ENCODE peak calls at places on chromosomes 2 and 18, in four cellular contexts. Y is HL-60, T is K562, X is GM12878. Q is an unnamed sample.

GRCh38 chr2:159256159-159256558 is 30.3 kb downstream of the WDSUB1 start:
- DNase-seq in Y (no peak), T (no peak), X (no peak), Q (no peak)

GRCh38 chr2:70710276-70710675 is 57.7 kb downstream of the ADD2 start:
- DNase-seq in Y (no peak), X (no peak), T (no peak), Q (no peak)

GRCh38 chr2:46072146-46072820 is 224.9 kb upstream of the EPAS1 start:
- DNase-seq in X (no peak), Y (no peak), T (no peak), Q (no peak)

GRCh38 chr18:55982992-55983391 is 395.0 kb upstream of the TCF4 start:
- DNase-seq in X (no peak), T (peak), Y (no peak), Q (no peak)

GRCh38 chr2:170191166-170191872 is 13.4 kb downstream of the MYO3B start:
- DNase-seq in Y (no peak), T (no peak), X (no peak), Q (no peak)

GRCh38 chr2:178863856-178864620 is 56.8 kb upstream of the TTN start:
- DNase-seq in X (no peak), Y (no peak), T (no peak), Q (no peak)

GRCh38 chr2:102266204-102266603 is 45.2 kb upstream of the IL1RL1 start:
- DNase-seq in T (no peak), Y (no peak), X (no peak), Q (no peak)

GRCh38 chr2:23506460-23507266 is 121.7 kb downstream of the KLHL29 start:
- DNase-seq in Y (peak), X (no peak), T (no peak), Q (no peak)

GRCh38 chr2:181790716-181791649 is 100.5 kb upstream of the ITPRID2 start:
- DNase-seq in X (peak), T (peak), Y (no peak), Q (no peak)

GRCh38 chr18:68991281-68991680 is 193.4 kb downstream of the CCDC102B start:
- DNase-seq in T (no peak), X (no peak), Y (no peak), Q (no peak)

GRCh38 chr2:176502619-176503018 is 233.4 kb downstream of the MTX2 start:
- DNase-seq in X (no peak), Y (no peak), T (no peak), Q (no peak)

GRCh38 chr18:79533591-79533990 is 137.9 kb downstream of the NFATC1 start:
- DNase-seq in Y (no peak), T (no peak), X (no peak), Q (no peak)

GRCh38 chr2:16100006-16100405 is 159.7 kb downstream of the MYCN start:
- DNase-seq in Y (no peak), X (no peak), T (no peak), Q (no peak)

GRCh38 chr18:79912409-79912991 is 39.0 kb downstream of the SLC66A2 start:
- DNase-seq in T (no peak), Y (no peak), X (no peak), Q (no peak)

GRCh38 chr2:152200562-152201465 is 25.3 kb upstream of the STAM2 start:
- DNase-seq in T (peak), X (no peak), Y (no peak), Q (no peak)

GRCh38 chr2:20141056-20141762 is 83.7 kb downstream of the SDC1 start:
- DNase-seq in Y (no peak), T (peak), X (no peak), Q (no peak)

GRCh38 chr2:74440005-74440377 is 1.7 kb downstream of the RTKN start:
- DNase-seq in X (no peak), Y (no peak), T (no peak), Q (no peak)

GRCh38 chr2:96523659-96524481 is 12.7 kb upstream of the ARID5A start:
- DNase-seq in Y (no peak), X (no peak), T (no peak), Q (no peak)

GRCh38 chr2:46226620-46227019 is 70.6 kb upstream of the EPAS1 start:
- DNase-seq in Y (no peak), X (no peak), T (no peak), Q (no peak)

GRCh38 chr2:128447538-128447885 is 128.8 kb upstream of the HS6ST1 start:
- DNase-seq in X (no peak), T (no peak), Y (no peak), Q (no peak)

GRCh38 chr2:97718942-97719341 is 5.6 kb downstream of the ZAP70 start:
- DNase-seq in Y (no peak), X (no peak), T (no peak), Q (no peak)

DNA sequence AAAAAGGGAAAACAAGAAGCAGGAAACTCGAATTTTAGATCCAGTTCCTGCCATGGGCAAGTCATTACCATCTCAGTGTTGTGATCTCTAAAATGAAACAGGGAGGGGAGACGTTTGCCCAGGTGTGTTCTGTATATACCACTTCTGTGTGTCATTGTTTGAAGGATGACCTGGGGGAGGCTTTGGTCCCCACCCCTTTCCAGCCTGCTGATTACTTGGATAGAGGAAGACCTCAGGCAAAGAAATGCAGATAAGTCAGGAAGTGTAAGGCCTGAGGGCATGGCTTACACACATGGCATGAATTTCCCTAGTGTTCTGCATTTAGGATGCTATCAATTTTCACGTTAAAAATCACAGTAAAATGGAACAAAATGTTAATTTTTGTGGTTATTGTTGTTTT is 205.3 kb upstream of the CXCR4 start:
- DNase-seq in T (no peak), Y (no peak), X (no peak), Q (no peak)
- TF ChIP-seq SPI1 in T (no peak), Y (no peak), X (no peak), Q (no peak)

DNA sequence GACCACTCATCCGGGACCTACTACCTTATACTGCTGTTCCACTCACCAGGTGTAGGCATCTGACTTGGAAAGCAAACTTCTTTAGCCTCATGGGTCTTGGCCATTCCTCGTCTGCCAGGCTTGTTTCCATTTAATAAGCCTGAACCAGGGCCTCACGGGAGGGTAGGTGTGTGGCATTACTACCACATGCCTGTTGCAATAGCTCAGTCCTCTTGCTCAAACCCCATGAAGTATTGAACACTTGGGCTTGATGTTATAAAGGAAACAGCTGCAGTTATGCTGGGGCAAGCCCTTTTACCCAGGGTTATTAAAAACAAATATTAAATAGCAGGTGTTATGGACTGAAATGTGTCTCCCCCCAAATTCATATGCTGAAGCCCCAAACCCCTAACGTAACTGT is 21.2 kb downstream of the MRPL44 start:
- DNase-seq in Y (no peak), X (no peak), T (no peak), Q (no peak)
- TF ChIP-seq POLR2AphosphoS5 in Y (no peak), X (no peak), T (no peak), Q (no peak)

DNA sequence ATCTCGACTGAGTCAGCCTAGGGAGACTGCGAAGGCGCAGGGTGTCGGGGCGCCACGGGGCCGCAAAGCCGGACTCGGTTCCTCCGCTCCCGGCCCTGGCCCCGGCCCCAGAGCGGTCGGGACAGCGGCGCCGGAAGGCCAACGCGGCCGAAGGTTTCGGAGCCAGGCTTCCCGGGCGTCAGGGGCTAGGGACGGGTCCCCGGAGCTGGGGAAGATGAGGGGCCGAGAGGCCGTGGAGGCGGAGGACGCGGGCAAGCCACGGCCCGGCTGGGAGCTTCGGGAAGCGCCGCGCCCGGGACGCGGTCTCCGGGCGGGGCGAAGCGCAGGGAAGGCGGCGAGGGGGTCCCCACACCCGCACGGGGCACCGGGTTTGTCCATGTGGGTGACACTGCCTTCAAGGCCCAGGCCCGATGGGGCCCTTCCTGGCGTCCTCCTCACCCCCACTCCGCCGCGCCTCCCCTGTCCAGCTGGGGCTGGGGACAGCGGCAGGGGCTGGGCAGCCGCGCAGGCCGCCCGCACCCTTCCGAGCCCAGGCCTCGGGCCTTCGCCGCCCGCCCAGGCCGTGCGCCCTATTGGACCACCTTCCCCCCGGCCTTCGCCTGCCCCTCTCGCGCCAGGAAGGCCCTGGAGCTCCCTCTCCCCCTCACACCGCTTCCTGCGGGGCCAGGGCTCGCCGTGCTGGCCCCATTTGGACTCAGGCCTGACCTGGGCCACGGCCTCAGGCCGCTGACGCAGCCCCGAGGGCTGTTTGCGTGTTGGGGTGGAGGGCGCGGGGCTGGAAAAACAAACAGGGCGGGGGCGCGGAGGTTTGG is 12.6 kb upstream of the SIX3 start:
- DNase-seq in T (no peak), X (no peak), Y (no peak), Q (no peak)
- TF ChIP-seq SPI1 in T (no peak), X (no peak), Y (no peak), Q (no peak)

DNA sequence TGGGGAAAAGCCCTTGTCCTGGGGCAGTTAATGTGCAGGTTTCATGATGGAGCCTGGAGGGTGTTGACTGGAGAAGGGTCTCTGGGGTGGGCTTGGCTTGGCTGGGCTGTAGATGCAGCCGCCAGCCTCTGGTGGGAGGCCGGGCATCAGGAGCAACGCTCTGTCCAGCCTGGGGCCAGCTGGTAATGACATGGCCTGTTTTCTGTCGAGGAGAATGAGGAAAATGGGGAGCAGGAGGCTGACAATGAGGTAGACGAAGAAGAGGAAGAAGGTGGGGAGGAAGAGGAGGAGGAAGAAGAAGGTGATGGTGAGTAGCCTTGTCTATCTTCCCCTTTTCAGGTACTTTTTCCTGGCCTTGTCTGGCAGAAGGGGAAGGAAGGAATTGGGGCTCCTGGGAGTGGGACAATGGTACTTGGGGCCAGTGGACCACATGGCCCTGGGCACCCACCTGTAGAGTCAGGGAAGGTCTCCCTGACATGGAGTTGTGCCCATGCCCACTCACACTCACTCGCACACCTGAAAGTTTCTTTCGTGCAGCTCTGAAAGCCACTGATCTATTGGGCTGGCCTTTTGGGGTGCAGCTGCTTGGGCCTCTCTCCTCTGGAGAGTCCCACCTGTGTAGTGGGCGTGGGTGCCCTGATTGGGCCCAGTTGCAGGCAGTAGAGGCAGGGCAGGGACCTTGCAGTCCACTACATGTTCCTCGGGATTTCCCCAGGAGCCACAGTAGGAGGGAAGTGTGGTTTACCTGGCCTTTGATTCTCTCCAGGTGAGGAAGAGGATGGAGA is 3.5 kb downstream of the PTMA start:
- DNase-seq in T (no peak), X (no peak), Y (no peak), Q (no peak)
- TF ChIP-seq POLR2AphosphoS5 in T (no peak), X (peak), Y (peak), Q (peak)

DNA sequence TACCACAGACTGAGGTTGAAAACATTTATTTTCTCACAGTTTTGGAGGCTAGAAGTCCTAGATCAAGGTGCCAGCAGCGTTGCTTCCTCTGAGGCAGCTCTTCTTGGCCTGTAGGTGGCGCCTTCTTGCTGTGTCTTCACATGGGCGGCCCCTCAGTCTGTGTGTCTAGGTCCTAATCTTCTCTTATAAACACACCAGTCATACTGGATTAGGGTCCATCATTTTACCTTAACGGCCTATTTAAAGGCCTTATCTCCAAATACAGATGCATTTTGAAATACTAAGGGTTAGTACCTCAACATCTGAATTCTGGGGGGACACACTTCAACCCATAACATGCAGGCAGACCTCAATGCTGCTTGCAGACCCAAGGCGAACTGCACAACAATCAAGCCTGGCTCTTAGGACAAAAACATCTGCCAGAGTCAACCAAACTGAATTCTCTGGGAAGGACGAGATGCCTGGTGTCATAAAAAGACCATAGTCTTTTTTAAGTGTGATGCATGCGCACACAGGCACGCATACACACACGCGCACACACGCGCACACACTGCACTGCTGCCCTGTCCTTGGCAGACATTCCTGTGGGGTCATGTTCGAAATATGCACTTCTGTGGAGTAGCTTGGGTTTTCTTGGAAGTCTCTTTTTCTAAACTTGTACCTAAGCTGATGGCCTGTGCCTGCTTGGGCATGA is 4.3 kb upstream of the RMC1 start:
- DNase-seq in T (peak), Y (peak), X (no peak), Q (no peak)
- TF ChIP-seq SPI1 in T (no peak), Y (no peak), X (no peak), Q (no peak)

GRCh38 chr2:120322329-120322728 is 23.6 kb upstream of the INHBB start:
- DNase-seq in X (no peak), T (no peak), Y (no peak), Q (no peak)

GRCh38 chr2:120326048-120326447 is 19.9 kb upstream of the INHBB start:
- DNase-seq in Y (no peak), X (no peak), T (no peak), Q (no peak)

GRCh38 chr2:120323807-120324399 is 22.0 kb upstream of the INHBB start:
- DNase-seq in T (peak), X (no peak), Y (no peak), Q (no peak)

GRCh38 chr2:120323214-120323613 is 22.7 kb upstream of the INHBB start:
- DNase-seq in X (no peak), T (no peak), Y (no peak), Q (no peak)

DNA sequence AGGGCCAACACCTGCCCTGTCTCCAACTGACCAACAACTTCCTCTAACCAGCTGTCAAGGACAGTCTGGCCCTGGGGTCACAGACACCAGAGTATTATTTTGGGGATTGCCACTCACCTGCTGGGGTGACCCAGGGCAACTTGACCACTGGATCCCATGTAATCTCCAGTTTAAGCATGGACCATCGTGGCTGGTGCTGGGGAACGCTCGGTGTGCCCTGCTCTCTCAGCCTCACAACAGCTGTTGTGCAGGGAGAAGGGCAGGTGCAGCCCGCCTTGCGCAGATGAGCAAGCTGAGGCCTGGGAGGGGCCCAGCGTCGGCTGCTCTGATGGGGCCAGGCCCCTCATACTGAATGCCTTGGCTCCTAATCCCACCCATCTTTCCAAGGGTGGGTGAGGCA is 21.0 kb upstream of the INHBB start:
- DNase-seq in T (no peak), Y (no peak), X (no peak), Q (no peak)
- TF ChIP-seq POLR2AphosphoS5 in T (no peak), Y (no peak), X (no peak), Q (no peak)

GRCh38 chr2:160392201-160392600 is 101.4 kb downstream of the RBMS1 start:
- DNase-seq in T (no peak), Y (no peak), X (no peak), Q (no peak)
- TF ChIP-seq SPI1 in T (no peak), Y (no peak), X (no peak), Q (no peak)

DNA sequence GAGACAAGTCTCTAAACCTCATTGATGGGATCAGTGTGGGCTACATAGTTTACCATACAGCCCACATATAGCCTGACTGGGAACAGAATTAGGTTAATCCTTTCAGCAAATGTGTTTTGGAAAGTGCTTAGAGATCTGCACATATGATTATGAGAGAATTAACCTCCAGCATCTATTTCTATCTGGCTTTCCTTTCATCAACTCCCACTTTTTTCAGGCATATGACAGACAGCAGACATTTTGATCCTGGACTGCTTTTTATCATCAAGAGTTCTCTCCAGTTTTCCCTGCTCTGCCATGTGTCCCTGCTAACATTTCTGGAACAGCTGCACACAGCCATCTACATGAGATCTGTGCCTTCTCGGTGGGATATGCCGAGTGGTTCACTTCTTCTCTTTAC is 139.5 kb upstream of the LRP1B start:
- DNase-seq in Y (no peak), X (no peak), T (no peak), Q (no peak)
- TF ChIP-seq POLR2AphosphoS5 in Y (no peak), X (no peak), T (no peak), Q (no peak)